ENCODE peak calls at places on chromosomes 13 and 19, in four cellular contexts. V, A, I and N are unnamed samples.

GRCh38 chr13:75689686-75690085 is 53.6 kb downstream of the LMO7 start:
- DNase-seq in V (peak; percentile 41), A (no peak), I (no peak), N (no peak)

GRCh38 chr13:92260363-92260762 is 861.9 kb downstream of the GPC5 start:
- DNase-seq in V (no peak), A (no peak), I (no peak), N (no peak)

GRCh38 chr13:49976314-49977258 is 20.3 kb upstream of the TRIM13 start:
- DNase-seq in V (peak; percentile 70), A (peak; percentile 54), I (peak; percentile 76), N (peak; percentile 61)

GRCh38 chr13:24557121-24557520 is 44.5 kb upstream of the PARP4 start:
- DNase-seq in V (no peak), A (no peak), I (no peak), N (no peak)

GRCh38 chr19:19447536-19448237 is 42.2 kb downstream of the GATAD2A start:
- DNase-seq in V (peak; percentile 28), A (no peak), I (no peak), N (no peak)

GRCh38 chr19:28581468-28581770 is 631.5 kb downstream of the UQCRFS1 start:
- DNase-seq in V (no peak), A (no peak), I (no peak), N (no peak)

GRCh38 chr13:80161219-80161618 is 179.7 kb downstream of the SPRY2 start:
- DNase-seq in V (no peak), A (no peak), I (no peak), N (no peak)

GRCh38 chr13:29849071-29849541 is 1.3 kb downstream of the UBL3 start:
- DNase-seq in V (peak; percentile 22), A (no peak), I (no peak), N (no peak)

GRCh38 chr19:16603090-16603489 is 24.9 kb downstream of the MED26 start:
- DNase-seq in V (no peak), A (no peak), I (no peak), N (no peak)

GRCh38 chr19:13968999-13969398 is 16.7 kb downstream of the DCAF15 start:
- DNase-seq in V (no peak), A (no peak), I (no peak), N (no peak)

GRCh38 chr13:63249411-63249810 is 1833.8 kb upstream of the PCDH20 start:
- DNase-seq in V (no peak), A (no peak), I (no peak), N (no peak)

GRCh38 chr19:57778358-57778757 is 8.9 kb downstream of the ZNF586 start:
- DNase-seq in V (no peak), A (no peak), I (no peak), N (no peak)

GRCh38 chr19:56404705-56405056 is 549 bp downstream of the ZNF583 start:
- DNase-seq in V (no peak), A (no peak), I (no peak), N (no peak)

GRCh38 chr19:19697589-19697988 is 28.9 kb downstream of the ZNF101 start:
- DNase-seq in V (no peak), A (no peak), I (no peak), N (no peak)

GRCh38 chr13:70380809-70381208 is 272.6 kb upstream of the KLHL1 start:
- DNase-seq in V (no peak), A (no peak), I (no peak), N (no peak)

GRCh38 chr19:41548954-41549688 is 26.8 kb upstream of the CEACAM21 start:
- DNase-seq in V (no peak), A (no peak), I (no peak), N (no peak)